ENCODE peak calls at places on chromosomes 11 and 22, in five cellular contexts. F, P, X, H and N are unnamed samples.

GRCh38 chr11:12200359-12201015 is 90.1 kb downstream of the MICAL2 start:
- DNase-seq in P (peak), H (no peak), X (peak), F (no peak), N (peak)

GRCh38 chr11:103808246-103808645 is 228.2 kb upstream of the DDI1 start:
- DNase-seq in H (no peak), P (no peak), X (no peak), F (no peak), N (peak)

GRCh38 chr11:67290801-67291200 is 1.7 kb downstream of the ANKRD13D start:
- DNase-seq in H (no peak), P (no peak), F (no peak), X (no peak), N (no peak)

GRCh38 chr11:1506981-1507380 is 20.4 kb upstream of the MOB2 start:
- DNase-seq in P (no peak), F (no peak), X (no peak), H (no peak), N (no peak)

GRCh38 chr11:72676874-72677341 is 2.7 kb upstream of the PDE2A start:
- DNase-seq in H (no peak), F (peak), P (no peak), X (peak), N (peak)

GRCh38 chr11:446886-447285 is 3.2 kb upstream of the PTDSS2 start:
- DNase-seq in H (no peak), P (no peak), F (no peak), X (no peak), N (no peak)

GRCh38 chr11:75677275-75677674 is 8.4 kb upstream of the MAP6 start:
- DNase-seq in P (no peak), H (no peak), F (no peak), X (no peak), N (no peak)

GRCh38 chr11:122642472-122642922 is 13.0 kb upstream of the UBASH3B start:
- DNase-seq in P (no peak), F (peak), H (no peak), X (no peak), N (peak)

GRCh38 chr22:25643232-25644000 is 78.9 kb downstream of the GRK3 start:
- DNase-seq in P (no peak), X (no peak), H (peak), F (no peak), N (no peak)

GRCh38 chr11:59263225-59263894 is 50.6 kb upstream of the MPEG1 start:
- DNase-seq in H (no peak), X (no peak), P (no peak), F (no peak), N (no peak)

GRCh38 chr11:14908214-14908880 is 16.3 kb upstream of the CYP2R1 start:
- DNase-seq in F (peak), X (peak), P (peak), H (no peak), N (peak)

GRCh38 chr11:116948375-116948774 is 111.0 kb upstream of the APOA1 start:
- DNase-seq in X (no peak), H (no peak), F (peak), P (no peak), N (peak)

GRCh38 chr11:57345555-57346151 is 7.5 kb downstream of the P2RX3 start:
- DNase-seq in X (peak), F (peak), P (peak), H (no peak), N (peak)

GRCh38 chr11:90589735-90590134 is 366.9 kb upstream of the CHORDC1 start:
- DNase-seq in P (no peak), F (no peak), X (no peak), H (no peak), N (no peak)

GRCh38 chr22:30201970-30202369 is 44.6 kb downstream of the LIF start:
- DNase-seq in F (no peak), H (no peak), X (no peak), P (no peak), N (peak)

GRCh38 chr22:48222742-48223487 is 1460.5 kb downstream of the TBC1D22A start:
- DNase-seq in H (no peak), P (no peak), F (no peak), X (no peak), N (no peak)

GRCh38 chr22:19759994-19760651 is 455 bp upstream of the TBX1 start:
- DNase-seq in H (no peak), F (no peak), X (no peak), P (peak), N (no peak)

GRCh38 chr11:39641749-39642148 is 1817.7 kb downstream of the LRRC4C start:
- DNase-seq in H (no peak), X (no peak), P (no peak), F (no peak), N (no peak)

GRCh38 chr11:122984186-122985011 is 2.8 kb upstream of the BSX start:
- DNase-seq in H (no peak), F (peak), P (peak), X (no peak), N (no peak)

GRCh38 chr22:49970528-49971231 is 10.1 kb downstream of the PIM3 start:
- DNase-seq in X (peak), H (peak), P (peak), F (peak), N (peak)

GRCh38 chr22:35634981-35635540 is 13.2 kb upstream of the APOL6 start:
- DNase-seq in P (no peak), F (no peak), X (peak), H (no peak), N (peak)

GRCh38 chr11:93846411-93846810 is 4.0 kb downstream of the VSTM5 start:
- DNase-seq in H (no peak), X (no peak), P (no peak), F (no peak), N (peak)

GRCh38 chr11:69463181-69463891 is 18.1 kb upstream of the LINC01488 start:
- DNase-seq in X (peak), P (peak), H (no peak), F (peak), N (peak)

GRCh38 chr22:19764636-19765476 is 4.3 kb downstream of the TBX1 start:
- DNase-seq in X (no peak), F (no peak), P (no peak), H (no peak), N (no peak)

GRCh38 chr11:88068848-88069554 is 106.2 kb downstream of the RAB38 start:
- DNase-seq in P (no peak), X (no peak), H (no peak), F (no peak), N (no peak)

GRCh38 chr11:117876341-117877119 is at the start of gene FXYD6:
- DNase-seq in P (peak), F (no peak), H (no peak), X (no peak), N (no peak)

GRCh38 chr11:18633256-18634139 is 644 bp downstream of the SPTY2D1 start:
- DNase-seq in H (peak), P (peak), X (peak), F (no peak), N (peak)
- TF ChIP-seq RCOR1 in H (no peak), P (no peak), X (no peak), F (no peak), N (no peak)

DNA sequence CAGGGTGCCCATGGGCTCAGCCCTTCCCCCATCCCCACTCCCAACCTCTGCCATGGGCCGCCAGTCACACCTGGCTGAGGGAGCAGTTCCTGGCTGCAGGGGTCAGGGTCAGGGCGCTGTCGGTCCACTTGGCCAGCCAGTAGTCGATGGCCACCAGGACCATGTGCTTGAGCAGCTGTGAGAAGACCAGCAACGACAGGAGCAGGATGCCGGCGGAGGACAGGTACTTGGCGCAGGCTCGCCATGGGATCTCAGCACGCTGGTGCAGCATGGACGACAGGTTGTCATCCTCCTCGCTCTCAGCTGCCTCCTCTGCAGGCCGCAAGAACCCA is 18.3 kb upstream of the KCNJ11 start:
- DNase-seq in X (no peak), H (no peak), P (no peak), F (no peak), N (no peak)
- TF ChIP-seq RCOR1 in X (no peak), H (no peak), P (no peak), F (no peak), N (no peak)

DNA sequence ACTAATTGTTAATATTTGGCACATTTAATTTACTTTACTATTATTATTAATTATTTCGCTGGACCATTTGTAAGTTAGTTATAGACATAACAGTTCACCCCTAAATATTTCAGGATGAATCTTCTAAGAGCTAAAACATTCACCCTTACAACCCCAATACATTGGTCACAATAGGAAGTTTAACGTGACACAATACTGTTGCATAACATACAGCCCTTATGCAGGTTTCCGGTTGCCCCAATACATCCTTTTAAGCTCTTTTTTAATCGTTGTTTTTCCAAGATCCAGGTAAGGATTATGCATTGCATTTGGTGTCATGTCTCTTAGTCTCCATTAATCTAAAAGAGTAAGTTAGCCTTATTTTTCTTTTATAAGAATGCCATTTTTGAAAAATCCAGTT is 71.2 kb downstream of the HSD17B12 start:
- DNase-seq in F (no peak), X (no peak), H (no peak), P (no peak), N (no peak)
- TF ChIP-seq RCOR1 in F (no peak), X (no peak), H (no peak), P (no peak), N (no peak)

DNA sequence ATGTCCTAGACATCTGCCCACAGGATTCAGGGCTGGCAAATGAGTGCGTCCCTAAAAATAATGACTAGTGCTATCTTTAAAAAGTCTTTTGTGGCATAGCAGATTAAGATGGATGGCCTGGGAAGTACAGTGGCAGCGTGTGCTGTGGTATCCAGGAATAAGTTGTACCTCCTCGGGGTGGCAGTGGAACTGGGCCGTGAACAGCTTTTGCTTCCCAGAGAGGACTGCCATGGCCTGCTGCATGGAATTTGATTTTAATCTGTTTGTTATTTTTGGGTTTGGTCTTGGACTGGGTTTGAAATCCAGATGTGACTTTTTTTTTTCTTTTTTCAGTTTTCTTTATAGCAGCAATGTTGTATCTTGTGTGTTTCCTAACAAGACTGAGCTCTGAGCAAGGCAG is 71.3 kb upstream of the PARVG start:
- DNase-seq in F (no peak), P (peak), H (no peak), X (no peak), N (no peak)
- TF ChIP-seq RCOR1 in F (no peak), P (no peak), H (no peak), X (no peak), N (no peak)

GRCh38 chr11:6587360-6587953 is 16.0 kb downstream of the RRP8 start:
- DNase-seq in F (no peak), P (no peak), H (no peak), X (no peak), N (no peak)
- TF ChIP-seq RCOR1 in F (no peak), P (no peak), H (no peak), X (no peak), N (no peak)